ENCODE peak calls at places on chromosomes 12 and 14, in five cellular contexts. One of them, this sample, is unnamed.

GRCh38 chr12:125110641-125111360 is 45.6 kb downstream of the AACS start:
- DNase-seq in activated naive CD8-positive, alpha-beta T cell treated with anti-CD3 and anti-CD28 coated beads for 36 hours: no peak
- DNase-seq in stimulated activated CD4-positive, alpha-beta T cell treated with anti-CD3 and anti-CD28 coated beads, Interleukin-2, amount 100 ng/mL, for 48 hours: no peak
- DNase-seq in RWPE2: no peak
- DNase-seq in Karpas-422: no peak
- DNase-seq in this sample: no peak

GRCh38 chr14:35390577-35391387 is 13.8 kb downstream of the NFKBIA start:
- DNase-seq in RWPE2: no peak
- DNase-seq in activated naive CD8-positive, alpha-beta T cell treated with anti-CD3 and anti-CD28 coated beads for 36 hours: no peak
- DNase-seq in stimulated activated CD4-positive, alpha-beta T cell treated with anti-CD3 and anti-CD28 coated beads, Interleukin-2, amount 100 ng/mL, for 48 hours: no peak
- DNase-seq in Karpas-422: peak; percentile 69
- DNase-seq in this sample: no peak

GRCh38 chr14:58118097-58118496 is 33.9 kb downstream of the ARMH4 start:
- DNase-seq in RWPE2: no peak
- DNase-seq in activated naive CD8-positive, alpha-beta T cell treated with anti-CD3 and anti-CD28 coated beads for 36 hours: no peak
- DNase-seq in Karpas-422: no peak
- DNase-seq in stimulated activated CD4-positive, alpha-beta T cell treated with anti-CD3 and anti-CD28 coated beads, Interleukin-2, amount 100 ng/mL, for 48 hours: no peak
- DNase-seq in this sample: no peak

GRCh38 chr14:22403286-22403685 is 185.7 kb downstream of the DAD1 start:
- DNase-seq in activated naive CD8-positive, alpha-beta T cell treated with anti-CD3 and anti-CD28 coated beads for 36 hours: no peak
- DNase-seq in RWPE2: no peak
- DNase-seq in stimulated activated CD4-positive, alpha-beta T cell treated with anti-CD3 and anti-CD28 coated beads, Interleukin-2, amount 100 ng/mL, for 48 hours: no peak
- DNase-seq in Karpas-422: no peak
- DNase-seq in this sample: no peak

GRCh38 chr14:90518941-90519256 is 122.1 kb downstream of the CALM1 start:
- DNase-seq in RWPE2: no peak
- DNase-seq in Karpas-422: peak; percentile 87
- DNase-seq in activated naive CD8-positive, alpha-beta T cell treated with anti-CD3 and anti-CD28 coated beads for 36 hours: peak; percentile 42
- DNase-seq in stimulated activated CD4-positive, alpha-beta T cell treated with anti-CD3 and anti-CD28 coated beads, Interleukin-2, amount 100 ng/mL, for 48 hours: peak; percentile 56
- DNase-seq in this sample: no peak

GRCh38 chr14:50030049-50030448 is 86.3 kb downstream of the VCPKMT start:
- DNase-seq in RWPE2: no peak
- DNase-seq in stimulated activated CD4-positive, alpha-beta T cell treated with anti-CD3 and anti-CD28 coated beads, Interleukin-2, amount 100 ng/mL, for 48 hours: no peak
- DNase-seq in activated naive CD8-positive, alpha-beta T cell treated with anti-CD3 and anti-CD28 coated beads for 36 hours: no peak
- DNase-seq in Karpas-422: no peak
- DNase-seq in this sample: no peak

GRCh38 chr14:33280646-33281045 is 342.0 kb downstream of the NPAS3 start:
- DNase-seq in stimulated activated CD4-positive, alpha-beta T cell treated with anti-CD3 and anti-CD28 coated beads, Interleukin-2, amount 100 ng/mL, for 48 hours: no peak
- DNase-seq in activated naive CD8-positive, alpha-beta T cell treated with anti-CD3 and anti-CD28 coated beads for 36 hours: no peak
- DNase-seq in Karpas-422: no peak
- DNase-seq in RWPE2: no peak
- DNase-seq in this sample: no peak

GRCh38 chr12:94244165-94245133 is 96.1 kb downstream of the PLXNC1 start:
- DNase-seq in activated naive CD8-positive, alpha-beta T cell treated with anti-CD3 and anti-CD28 coated beads for 36 hours: peak; percentile 68
- DNase-seq in Karpas-422: no peak
- DNase-seq in RWPE2: no peak
- DNase-seq in stimulated activated CD4-positive, alpha-beta T cell treated with anti-CD3 and anti-CD28 coated beads, Interleukin-2, amount 100 ng/mL, for 48 hours: peak; percentile 30
- DNase-seq in this sample: no peak

GRCh38 chr12:20314325-20314724 is 54.0 kb upstream of the PDE3A start:
- DNase-seq in stimulated activated CD4-positive, alpha-beta T cell treated with anti-CD3 and anti-CD28 coated beads, Interleukin-2, amount 100 ng/mL, for 48 hours: no peak
- DNase-seq in Karpas-422: no peak
- DNase-seq in RWPE2: no peak
- DNase-seq in activated naive CD8-positive, alpha-beta T cell treated with anti-CD3 and anti-CD28 coated beads for 36 hours: no peak
- DNase-seq in this sample: no peak

GRCh38 chr14:21056520-21057163 is 980 bp upstream of the RNASE8 start:
- DNase-seq in activated naive CD8-positive, alpha-beta T cell treated with anti-CD3 and anti-CD28 coated beads for 36 hours: no peak
- DNase-seq in stimulated activated CD4-positive, alpha-beta T cell treated with anti-CD3 and anti-CD28 coated beads, Interleukin-2, amount 100 ng/mL, for 48 hours: no peak
- DNase-seq in RWPE2: no peak
- DNase-seq in Karpas-422: no peak
- DNase-seq in this sample: no peak

GRCh38 chr12:52603314-52603713 is 2.1 kb upstream of the KRT72 start:
- DNase-seq in Karpas-422: no peak
- DNase-seq in RWPE2: no peak
- DNase-seq in stimulated activated CD4-positive, alpha-beta T cell treated with anti-CD3 and anti-CD28 coated beads, Interleukin-2, amount 100 ng/mL, for 48 hours: no peak
- DNase-seq in activated naive CD8-positive, alpha-beta T cell treated with anti-CD3 and anti-CD28 coated beads for 36 hours: no peak
- DNase-seq in this sample: peak; percentile 6

GRCh38 chr12:132003846-132004245 is 54.1 kb downstream of the EP400 start:
- DNase-seq in Karpas-422: no peak
- DNase-seq in RWPE2: no peak
- DNase-seq in stimulated activated CD4-positive, alpha-beta T cell treated with anti-CD3 and anti-CD28 coated beads, Interleukin-2, amount 100 ng/mL, for 48 hours: no peak
- DNase-seq in activated naive CD8-positive, alpha-beta T cell treated with anti-CD3 and anti-CD28 coated beads for 36 hours: no peak
- DNase-seq in this sample: no peak

GRCh38 chr12:21472197-21472596 is 29.2 kb downstream of the RECQL start:
- DNase-seq in RWPE2: no peak
- DNase-seq in Karpas-422: no peak
- DNase-seq in stimulated activated CD4-positive, alpha-beta T cell treated with anti-CD3 and anti-CD28 coated beads, Interleukin-2, amount 100 ng/mL, for 48 hours: no peak
- DNase-seq in activated naive CD8-positive, alpha-beta T cell treated with anti-CD3 and anti-CD28 coated beads for 36 hours: no peak
- DNase-seq in this sample: no peak

GRCh38 chr12:29519585-29520182 is 22.2 kb upstream of the OVCH1 start:
- DNase-seq in Karpas-422: peak; percentile 68
- DNase-seq in stimulated activated CD4-positive, alpha-beta T cell treated with anti-CD3 and anti-CD28 coated beads, Interleukin-2, amount 100 ng/mL, for 48 hours: peak; percentile 17
- DNase-seq in RWPE2: no peak
- DNase-seq in activated naive CD8-positive, alpha-beta T cell treated with anti-CD3 and anti-CD28 coated beads for 36 hours: no peak
- DNase-seq in this sample: no peak

GRCh38 chr12:57147641-57147944 is 174 bp upstream of the LRP1-AS start:
- DNase-seq in stimulated activated CD4-positive, alpha-beta T cell treated with anti-CD3 and anti-CD28 coated beads, Interleukin-2, amount 100 ng/mL, for 48 hours: no peak
- DNase-seq in Karpas-422: no peak
- DNase-seq in RWPE2: no peak
- DNase-seq in activated naive CD8-positive, alpha-beta T cell treated with anti-CD3 and anti-CD28 coated beads for 36 hours: no peak
- DNase-seq in this sample: no peak

GRCh38 chr12:106120578-106121105 is 18.1 kb downstream of the NUAK1 start:
- DNase-seq in RWPE2: no peak
- DNase-seq in stimulated activated CD4-positive, alpha-beta T cell treated with anti-CD3 and anti-CD28 coated beads, Interleukin-2, amount 100 ng/mL, for 48 hours: no peak
- DNase-seq in Karpas-422: no peak
- DNase-seq in activated naive CD8-positive, alpha-beta T cell treated with anti-CD3 and anti-CD28 coated beads for 36 hours: no peak
- DNase-seq in this sample: no peak

GRCh38 chr12:19411234-19412221 is 27.8 kb upstream of the AEBP2 start:
- DNase-seq in stimulated activated CD4-positive, alpha-beta T cell treated with anti-CD3 and anti-CD28 coated beads, Interleukin-2, amount 100 ng/mL, for 48 hours: no peak
- DNase-seq in Karpas-422: no peak
- DNase-seq in RWPE2: no peak
- DNase-seq in activated naive CD8-positive, alpha-beta T cell treated with anti-CD3 and anti-CD28 coated beads for 36 hours: no peak
- DNase-seq in this sample: no peak

GRCh38 chr14:56215180-56215579 is 97.0 kb downstream of the PELI2 start:
- DNase-seq in activated naive CD8-positive, alpha-beta T cell treated with anti-CD3 and anti-CD28 coated beads for 36 hours: no peak
- DNase-seq in stimulated activated CD4-positive, alpha-beta T cell treated with anti-CD3 and anti-CD28 coated beads, Interleukin-2, amount 100 ng/mL, for 48 hours: no peak
- DNase-seq in Karpas-422: no peak
- DNase-seq in RWPE2: no peak
- DNase-seq in this sample: no peak

GRCh38 chr14:54226103-54226502 is 170.7 kb upstream of the CDKN3 start:
- DNase-seq in Karpas-422: no peak
- DNase-seq in stimulated activated CD4-positive, alpha-beta T cell treated with anti-CD3 and anti-CD28 coated beads, Interleukin-2, amount 100 ng/mL, for 48 hours: no peak
- DNase-seq in RWPE2: no peak
- DNase-seq in activated naive CD8-positive, alpha-beta T cell treated with anti-CD3 and anti-CD28 coated beads for 36 hours: no peak
- DNase-seq in this sample: no peak

GRCh38 chr14:29858299-29858698 is 69.3 kb downstream of the PRKD1 start:
- DNase-seq in Karpas-422: peak; percentile 47
- DNase-seq in stimulated activated CD4-positive, alpha-beta T cell treated with anti-CD3 and anti-CD28 coated beads, Interleukin-2, amount 100 ng/mL, for 48 hours: no peak
- DNase-seq in activated naive CD8-positive, alpha-beta T cell treated with anti-CD3 and anti-CD28 coated beads for 36 hours: no peak
- DNase-seq in RWPE2: no peak
- DNase-seq in this sample: no peak

GRCh38 chr12:14048949-14049545 is 67.6 kb upstream of the GRIN2B start:
- DNase-seq in RWPE2: no peak
- DNase-seq in Karpas-422: peak; percentile 46
- DNase-seq in activated naive CD8-positive, alpha-beta T cell treated with anti-CD3 and anti-CD28 coated beads for 36 hours: no peak
- DNase-seq in stimulated activated CD4-positive, alpha-beta T cell treated with anti-CD3 and anti-CD28 coated beads, Interleukin-2, amount 100 ng/mL, for 48 hours: no peak
- DNase-seq in this sample: no peak

GRCh38 chr12:114320101-114320500 is 85.8 kb downstream of the TBX5 start:
- DNase-seq in stimulated activated CD4-positive, alpha-beta T cell treated with anti-CD3 and anti-CD28 coated beads, Interleukin-2, amount 100 ng/mL, for 48 hours: no peak
- DNase-seq in RWPE2: no peak
- DNase-seq in Karpas-422: no peak
- DNase-seq in activated naive CD8-positive, alpha-beta T cell treated with anti-CD3 and anti-CD28 coated beads for 36 hours: no peak
- DNase-seq in this sample: no peak

GRCh38 chr14:73717247-73717646 is 3.1 kb upstream of the PNMA1 start:
- DNase-seq in RWPE2: no peak
- DNase-seq in Karpas-422: no peak
- DNase-seq in stimulated activated CD4-positive, alpha-beta T cell treated with anti-CD3 and anti-CD28 coated beads, Interleukin-2, amount 100 ng/mL, for 48 hours: no peak
- DNase-seq in activated naive CD8-positive, alpha-beta T cell treated with anti-CD3 and anti-CD28 coated beads for 36 hours: no peak
- DNase-seq in this sample: no peak

GRCh38 chr12:93736640-93737178 is 59.5 kb downstream of the CRADD start:
- DNase-seq in activated naive CD8-positive, alpha-beta T cell treated with anti-CD3 and anti-CD28 coated beads for 36 hours: no peak
- DNase-seq in Karpas-422: no peak
- DNase-seq in RWPE2: no peak
- DNase-seq in stimulated activated CD4-positive, alpha-beta T cell treated with anti-CD3 and anti-CD28 coated beads, Interleukin-2, amount 100 ng/mL, for 48 hours: no peak
- DNase-seq in this sample: no peak

GRCh38 chr12:114414031-114414865 is 8.3 kb upstream of the TBX5 start:
- DNase-seq in Karpas-422: no peak
- DNase-seq in activated naive CD8-positive, alpha-beta T cell treated with anti-CD3 and anti-CD28 coated beads for 36 hours: no peak
- DNase-seq in RWPE2: no peak
- DNase-seq in stimulated activated CD4-positive, alpha-beta T cell treated with anti-CD3 and anti-CD28 coated beads, Interleukin-2, amount 100 ng/mL, for 48 hours: no peak
- DNase-seq in this sample: no peak

GRCh38 chr14:65772901-65773574 is 360.5 kb downstream of the FUT8 start:
- DNase-seq in activated naive CD8-positive, alpha-beta T cell treated with anti-CD3 and anti-CD28 coated beads for 36 hours: no peak
- DNase-seq in Karpas-422: no peak
- DNase-seq in RWPE2: no peak
- DNase-seq in stimulated activated CD4-positive, alpha-beta T cell treated with anti-CD3 and anti-CD28 coated beads, Interleukin-2, amount 100 ng/mL, for 48 hours: no peak
- DNase-seq in this sample: no peak

GRCh38 chr12:57262126-57262822 is 11.3 kb upstream of the STAC3 start:
- DNase-seq in activated naive CD8-positive, alpha-beta T cell treated with anti-CD3 and anti-CD28 coated beads for 36 hours: no peak
- DNase-seq in stimulated activated CD4-positive, alpha-beta T cell treated with anti-CD3 and anti-CD28 coated beads, Interleukin-2, amount 100 ng/mL, for 48 hours: no peak
- DNase-seq in Karpas-422: no peak
- DNase-seq in RWPE2: no peak
- DNase-seq in this sample: no peak

GRCh38 chr12:127767631-127768030 is 499.3 kb upstream of the TMEM132C start:
- DNase-seq in stimulated activated CD4-positive, alpha-beta T cell treated with anti-CD3 and anti-CD28 coated beads, Interleukin-2, amount 100 ng/mL, for 48 hours: no peak
- DNase-seq in RWPE2: no peak
- DNase-seq in Karpas-422: no peak
- DNase-seq in activated naive CD8-positive, alpha-beta T cell treated with anti-CD3 and anti-CD28 coated beads for 36 hours: no peak
- DNase-seq in this sample: no peak

GRCh38 chr12:97568336-97569180 is 106.0 kb downstream of the RMST start:
- DNase-seq in Karpas-422: peak; percentile 25
- DNase-seq in RWPE2: peak; percentile 68
- DNase-seq in activated naive CD8-positive, alpha-beta T cell treated with anti-CD3 and anti-CD28 coated beads for 36 hours: no peak
- DNase-seq in stimulated activated CD4-positive, alpha-beta T cell treated with anti-CD3 and anti-CD28 coated beads, Interleukin-2, amount 100 ng/mL, for 48 hours: no peak
- DNase-seq in this sample: no peak

GRCh38 chr12:5780536-5780935 is 164.5 kb downstream of the ANO2 start:
- DNase-seq in RWPE2: no peak
- DNase-seq in activated naive CD8-positive, alpha-beta T cell treated with anti-CD3 and anti-CD28 coated beads for 36 hours: no peak
- DNase-seq in stimulated activated CD4-positive, alpha-beta T cell treated with anti-CD3 and anti-CD28 coated beads, Interleukin-2, amount 100 ng/mL, for 48 hours: no peak
- DNase-seq in Karpas-422: no peak
- DNase-seq in this sample: no peak

GRCh38 chr14:80940146-80940545 is 1.4 kb downstream of the CEP128 start:
- DNase-seq in stimulated activated CD4-positive, alpha-beta T cell treated with anti-CD3 and anti-CD28 coated beads, Interleukin-2, amount 100 ng/mL, for 48 hours: no peak
- DNase-seq in Karpas-422: peak; percentile 63
- DNase-seq in RWPE2: no peak
- DNase-seq in activated naive CD8-positive, alpha-beta T cell treated with anti-CD3 and anti-CD28 coated beads for 36 hours: no peak
- DNase-seq in this sample: no peak

GRCh38 chr12:51621155-51621922 is 30.3 kb downstream of the SCN8A start:
- DNase-seq in Karpas-422: no peak
- DNase-seq in activated naive CD8-positive, alpha-beta T cell treated with anti-CD3 and anti-CD28 coated beads for 36 hours: no peak
- DNase-seq in stimulated activated CD4-positive, alpha-beta T cell treated with anti-CD3 and anti-CD28 coated beads, Interleukin-2, amount 100 ng/mL, for 48 hours: no peak
- DNase-seq in RWPE2: no peak
- DNase-seq in this sample: no peak

GRCh38 chr12:130593056-130593455 is 123.0 kb downstream of the RIMBP2 start:
- DNase-seq in activated naive CD8-positive, alpha-beta T cell treated with anti-CD3 and anti-CD28 coated beads for 36 hours: no peak
- DNase-seq in Karpas-422: no peak
- DNase-seq in stimulated activated CD4-positive, alpha-beta T cell treated with anti-CD3 and anti-CD28 coated beads, Interleukin-2, amount 100 ng/mL, for 48 hours: no peak
- DNase-seq in RWPE2: no peak
- DNase-seq in this sample: no peak

GRCh38 chr12:4412462-4412861 is 33.0 kb upstream of the FGF23 start:
- DNase-seq in RWPE2: no peak
- DNase-seq in activated naive CD8-positive, alpha-beta T cell treated with anti-CD3 and anti-CD28 coated beads for 36 hours: no peak
- DNase-seq in Karpas-422: no peak
- DNase-seq in stimulated activated CD4-positive, alpha-beta T cell treated with anti-CD3 and anti-CD28 coated beads, Interleukin-2, amount 100 ng/mL, for 48 hours: no peak
- DNase-seq in this sample: no peak

GRCh38 chr12:105946541-105946940 is 192.2 kb downstream of the NUAK1 start:
- DNase-seq in stimulated activated CD4-positive, alpha-beta T cell treated with anti-CD3 and anti-CD28 coated beads, Interleukin-2, amount 100 ng/mL, for 48 hours: no peak
- DNase-seq in activated naive CD8-positive, alpha-beta T cell treated with anti-CD3 and anti-CD28 coated beads for 36 hours: no peak
- DNase-seq in Karpas-422: no peak
- DNase-seq in RWPE2: no peak
- DNase-seq in this sample: no peak

GRCh38 chr12:6955462-6956331 is 4.5 kb downstream of the PTPN6 start:
- DNase-seq in activated naive CD8-positive, alpha-beta T cell treated with anti-CD3 and anti-CD28 coated beads for 36 hours: no peak
- DNase-seq in RWPE2: peak; percentile 42
- DNase-seq in Karpas-422: no peak
- DNase-seq in stimulated activated CD4-positive, alpha-beta T cell treated with anti-CD3 and anti-CD28 coated beads, Interleukin-2, amount 100 ng/mL, for 48 hours: no peak
- DNase-seq in this sample: no peak